ENCODE peak calls at places on chromosomes 11 and 22, in nine cellular contexts. F is CD8-positive, alpha-beta T cell; T is activated T-cell treated with anti-CD3 and anti-CD28 coated beads for 1 hour; W is NCI-H1105; E is AG08396; P is COR-L47; J is T1000; G is ecto neural progenitor cell; D is ELF-1. K is an unnamed sample.

GRCh38 chr11:75118577-75118976 is 21.9 kb upstream of the OR2AT4 start:
- DNase-seq in F (no peak), T (no peak), W (no peak), E (no peak), P (no peak), J (no peak), G (no peak), D (no peak), K (no peak)

GRCh38 chr11:65446446-65447277 is 24.1 kb downstream of the NEAT1 start:
- DNase-seq in F (no peak), T (no peak), W (no peak), E (no peak), P (no peak), J (peak; percentile 56), G (no peak), D (no peak), K (peak; percentile 65)

GRCh38 chr11:17974246-17974645 is 38.6 kb downstream of the SERGEF start:
- DNase-seq in F (no peak), T (no peak), W (no peak), E (no peak), P (no peak), J (no peak), G (no peak), D (no peak), K (no peak)

GRCh38 chr22:48974443-48975251 is 853.0 kb downstream of the BRD1 start:
- DNase-seq in F (no peak), T (no peak), W (no peak), E (no peak), P (no peak), J (no peak), G (no peak), D (peak; percentile 21), K (peak; percentile 41)

GRCh38 chr22:20566420-20567260 is 59.2 kb downstream of the MED15 start:
- DNase-seq in F (peak; percentile 84), T (peak; percentile 56), W (no peak), E (peak; percentile 60), P (no peak), J (peak; percentile 32), G (no peak), D (no peak), K (peak; percentile 42)

GRCh38 chr11:18540207-18541009 is 13.7 kb upstream of the TSG101 start:
- DNase-seq in F (no peak), T (no peak), W (peak; percentile 22), E (no peak), P (peak; percentile 7), J (no peak), G (no peak), D (no peak), K (no peak)

GRCh38 chr11:86150826-86151187 is 81.9 kb upstream of the PICALM start:
- DNase-seq in F (no peak), T (no peak), W (no peak), E (no peak), P (no peak), J (no peak), G (no peak), D (no peak), K (no peak)

GRCh38 chr11:44531116-44531504 is 34.4 kb upstream of the CD82 start:
- DNase-seq in F (no peak), T (no peak), W (no peak), E (no peak), P (no peak), J (no peak), G (no peak), D (no peak), K (no peak)

GRCh38 chr11:128575174-128575955 is 12.0 kb downstream of the ETS1 start:
- DNase-seq in F (no peak), T (no peak), W (no peak), E (no peak), P (no peak), J (no peak), G (no peak), D (no peak), K (no peak)

GRCh38 chr22:39177791-39178190 is 25.3 kb upstream of the CBX7 start:
- DNase-seq in F (no peak), T (no peak), W (no peak), E (no peak), P (no peak), J (no peak), G (no peak), D (no peak), K (no peak)

GRCh38 chr11:100731471-100731870 is 44.4 kb downstream of the ARHGAP42 start:
- DNase-seq in F (no peak), T (no peak), W (no peak), E (no peak), P (no peak), J (no peak), G (no peak), D (no peak), K (peak; percentile 72)

GRCh38 chr11:71191201-71191600 is 61.2 kb downstream of the SHANK2 start:
- DNase-seq in F (no peak), T (no peak), W (no peak), E (no peak), P (no peak), J (no peak), G (no peak), D (no peak), K (no peak)

GRCh38 chr11:91846002-91846401 is 378.6 kb upstream of the FAT3 start:
- DNase-seq in F (no peak), T (no peak), W (no peak), E (no peak), P (no peak), J (no peak), G (no peak), D (no peak), K (no peak)

GRCh38 chr22:41949297-41949965 is 2.5 kb upstream of the CENPM start:
- DNase-seq in F (no peak), T (no peak), W (no peak), E (no peak), P (no peak), J (no peak), G (no peak), D (no peak), K (no peak)

GRCh38 chr22:23034621-23035556 is 35.4 kb upstream of the GNAZ start:
- DNase-seq in F (no peak), T (no peak), W (no peak), E (no peak), P (no peak), J (no peak), G (no peak), D (no peak), K (no peak)

GRCh38 chr11:13364388-13364787 is 86.8 kb downstream of the BMAL1 start:
- DNase-seq in F (no peak), T (no peak), W (no peak), E (no peak), P (no peak), J (no peak), G (no peak), D (peak; percentile 19), K (no peak)

K was measured in islet precursor cell.